ENCODE peak calls at places on chromosomes 16 and 17, in four cellular contexts. B is retina, C is GM13976, G is endothelial cell. O is an unnamed sample.

GRCh38 chr17:82399030-82399429 is 19.1 kb upstream of the HEXD start:
- DNase-seq in B (no peak), C (no peak), G (no peak), O (peak; percentile 84)

GRCh38 chr17:7114241-7114874 is at the start of gene ASGR2:
- DNase-seq in B (no peak), C (no peak), G (no peak), O (no peak)

GRCh38 chr17:10067446-10068143 is 130.8 kb downstream of the GAS7 start:
- DNase-seq in B (no peak), C (no peak), G (no peak), O (no peak)

GRCh38 chr17:73481672-73482071 is 162.6 kb downstream of the SDK2 start:
- DNase-seq in B (no peak), C (no peak), G (no peak), O (no peak)

GRCh38 chr17:76478097-76478496 is 10.7 kb downstream of the AANAT start:
- DNase-seq in B (no peak), C (no peak), G (no peak), O (no peak)

GRCh38 chr17:27158390-27158789 is 135.5 kb upstream of the WSB1 start:
- DNase-seq in B (no peak), C (peak; percentile 1), G (no peak), O (peak; percentile 33)

GRCh38 chr17:79996291-79996690 is 39.4 kb downstream of the TBC1D16 start:
- DNase-seq in B (no peak), C (no peak), G (no peak), O (no peak)

GRCh38 chr17:69175812-69176517 is 34.3 kb upstream of the ABCA6 start:
- DNase-seq in B (no peak), C (no peak), G (no peak), O (no peak)

GRCh38 chr17:39083270-39083669 is 68.2 kb downstream of the PLXDC1 start:
- DNase-seq in B (no peak), C (no peak), G (no peak), O (no peak)

GRCh38 chr17:48981927-48982539 is 13.6 kb upstream of the GIP start:
- DNase-seq in B (no peak), C (no peak), G (no peak), O (no peak)

GRCh38 chr16:78530283-78530682 is 430.8 kb downstream of the WWOX start:
- DNase-seq in B (no peak), C (no peak), G (no peak), O (no peak)

GRCh38 chr16:2514333-2515179 is 804 bp downstream of the ATP6V0C start:
- DNase-seq in B (peak; percentile 32), C (no peak), G (no peak), O (no peak)

GRCh38 chr16:49961087-49961486 is 63.9 kb upstream of the CNEP1R1 start:
- DNase-seq in B (no peak), C (no peak), G (no peak), O (no peak)

GRCh38 chr16:50372611-50373344 is 4.0 kb upstream of the BRD7 start:
- DNase-seq in B (peak; percentile 89), C (no peak), G (no peak), O (peak; percentile 42)

GRCh38 chr16:65667013-65667578 is 545.2 kb upstream of the CDH11 start:
- DNase-seq in B (no peak), C (no peak), G (peak; percentile 9), O (no peak)

GRCh38 chr16:50542703-50543102 is 5.5 kb upstream of the NKD1 start:
- DNase-seq in B (no peak), C (no peak), G (no peak), O (no peak)

GRCh38 chr16:67719778-67720144 is 645 bp upstream of the GFOD2 start:
- DNase-seq in B (no peak), C (no peak), G (peak; percentile 18), O (no peak)

GRCh38 chr16:56424791-56425438 is 430 bp downstream of the AMFR start:
- DNase-seq in B (peak; percentile 68), C (peak; percentile 50), G (no peak), O (peak; percentile 73)

GRCh38 chr17:29390856-29391631 is 881 bp downstream of the TAOK1 start:
- DNase-seq in B (peak; percentile 72), C (no peak), G (peak; percentile 19), O (no peak)

GRCh38 chr16:72400257-72401078 is 228.5 kb upstream of the PMFBP1 start:
- DNase-seq in B (peak; percentile 61), C (peak; percentile 49), G (peak; percentile 59), O (no peak)

GRCh38 chr17:8392274-8392673 is 5.4 kb downstream of the RNF222 start:
- DNase-seq in B (no peak), C (no peak), G (no peak), O (no peak)

GRCh38 chr17:47808830-47809480 is 12.6 kb downstream of the OSBPL7 start:
- DNase-seq in B (no peak), C (no peak), G (no peak), O (no peak)

GRCh38 chr16:66483689-66484452 is 56.8 kb downstream of the BEAN1 start:
- DNase-seq in B (peak; percentile 83), C (peak; percentile 87), G (peak; percentile 92), O (peak; percentile 77)

GRCh38 chr16:4184038-4184702 is 57.7 kb downstream of the SRL start:
- DNase-seq in B (no peak), C (no peak), G (peak; percentile 10), O (peak; percentile 44)

GRCh38 chr17:39639566-39640458 is 2.9 kb downstream of the STARD3 start:
- DNase-seq in B (no peak), C (no peak), G (no peak), O (no peak)

GRCh38 chr16:52435573-52435972 is 111.4 kb downstream of the TOX3 start:
- DNase-seq in B (peak; percentile 91), C (no peak), G (no peak), O (no peak)

GRCh38 chr16:9533042-9533441 is 441.6 kb downstream of the HAPSTR1 start:
- DNase-seq in B (no peak), C (no peak), G (no peak), O (no peak)

GRCh38 chr17:31274252-31274651 is 22.8 kb downstream of the OMG start:
- DNase-seq in B (no peak), C (no peak), G (no peak), O (no peak)

GRCh38 chr17:77654861-77655260 is 303.6 kb upstream of the TNRC6C start:
- DNase-seq in B (no peak), C (no peak), G (no peak), O (no peak)

GRCh38 chr16:72256398-72257048 is 84.6 kb upstream of the PMFBP1 start:
- DNase-seq in B (no peak), C (no peak), G (no peak), O (no peak)

GRCh38 chr17:80264048-80264792 is 3.6 kb downstream of the RNF213 start:
- DNase-seq in B (no peak), C (no peak), G (no peak), O (no peak)

GRCh38 chr17:43316522-43317142 is 82.2 kb upstream of the ARL4D start:
- DNase-seq in B (peak; percentile 39), C (no peak), G (no peak), O (no peak)